ENCODE peak calls at places on chromosomes 1 and 21, in six cellular contexts. One of them, this sample, is unnamed.

GRCh38 chr1:227562037-227562436 is 1.3 kb upstream of the ZNF678 start:
- DNase-seq in endothelial cell of umbilical vein: no peak
- DNase-seq in heart left ventricle: no peak
- DNase-seq in CD8-positive, alpha-beta T cell: no peak
- DNase-seq in lung: no peak
- DNase-seq in astrocyte of the spinal cord: no peak
- DNase-seq in this sample: no peak

GRCh38 chr1:160768295-160768657 is 27.7 kb upstream of the LY9 start:
- DNase-seq in endothelial cell of umbilical vein: no peak
- DNase-seq in heart left ventricle: peak; percentile 77
- DNase-seq in CD8-positive, alpha-beta T cell: peak; percentile 78
- DNase-seq in lung: no peak
- DNase-seq in astrocyte of the spinal cord: no peak
- DNase-seq in this sample: no peak

GRCh38 chr1:69700770-69701169 is 133.0 kb downstream of the LRRC7 start:
- DNase-seq in endothelial cell of umbilical vein: peak; percentile 11
- DNase-seq in heart left ventricle: no peak
- DNase-seq in CD8-positive, alpha-beta T cell: no peak
- DNase-seq in lung: no peak
- DNase-seq in astrocyte of the spinal cord: peak; percentile 8
- DNase-seq in this sample: no peak

GRCh38 chr21:46369520-46370235 is 45.7 kb downstream of the PCNT start:
- DNase-seq in endothelial cell of umbilical vein: no peak
- DNase-seq in heart left ventricle: no peak
- DNase-seq in CD8-positive, alpha-beta T cell: no peak
- DNase-seq in lung: no peak
- DNase-seq in astrocyte of the spinal cord: no peak
- DNase-seq in this sample: no peak

GRCh38 chr1:53349369-53349705 is 21.5 kb upstream of the LRP8 start:
- DNase-seq in endothelial cell of umbilical vein: no peak
- DNase-seq in heart left ventricle: peak; percentile 18
- DNase-seq in CD8-positive, alpha-beta T cell: no peak
- DNase-seq in lung: no peak
- DNase-seq in astrocyte of the spinal cord: no peak
- DNase-seq in this sample: peak; percentile 43

GRCh38 chr21:43938751-43939442 is 73.2 kb upstream of the TRAPPC10 start:
- DNase-seq in endothelial cell of umbilical vein: peak; percentile 68
- DNase-seq in heart left ventricle: peak; percentile 91
- DNase-seq in CD8-positive, alpha-beta T cell: peak; percentile 88
- DNase-seq in lung: peak; percentile 78
- DNase-seq in astrocyte of the spinal cord: peak; percentile 51
- DNase-seq in this sample: peak; percentile 70

GRCh38 chr21:46182548-46183336 is 1.5 kb downstream of the SPATC1L start:
- DNase-seq in endothelial cell of umbilical vein: no peak
- DNase-seq in heart left ventricle: peak; percentile 67
- DNase-seq in CD8-positive, alpha-beta T cell: no peak
- DNase-seq in lung: no peak
- DNase-seq in astrocyte of the spinal cord: no peak
- DNase-seq in this sample: peak; percentile 85

GRCh38 chr1:216430744-216431143 is 7.5 kb upstream of the USH2A start:
- DNase-seq in endothelial cell of umbilical vein: no peak
- DNase-seq in heart left ventricle: no peak
- DNase-seq in CD8-positive, alpha-beta T cell: no peak
- DNase-seq in lung: no peak
- DNase-seq in astrocyte of the spinal cord: no peak
- DNase-seq in this sample: no peak

GRCh38 chr1:40928699-40929098 is 50.8 kb upstream of the CTPS1 start:
- DNase-seq in endothelial cell of umbilical vein: no peak
- DNase-seq in heart left ventricle: no peak
- DNase-seq in CD8-positive, alpha-beta T cell: no peak
- DNase-seq in lung: no peak
- DNase-seq in astrocyte of the spinal cord: no peak
- DNase-seq in this sample: no peak

GRCh38 chr1:41504126-41505035 is 19.9 kb upstream of the EDN2 start:
- DNase-seq in endothelial cell of umbilical vein: no peak
- DNase-seq in heart left ventricle: no peak
- DNase-seq in CD8-positive, alpha-beta T cell: no peak
- DNase-seq in lung: peak; percentile 52
- DNase-seq in astrocyte of the spinal cord: peak; percentile 55
- DNase-seq in this sample: no peak

GRCh38 chr1:32372149-32372756 is 9.9 kb downstream of the TSSK3 start:
- DNase-seq in endothelial cell of umbilical vein: no peak
- DNase-seq in heart left ventricle: no peak
- DNase-seq in CD8-positive, alpha-beta T cell: peak; percentile 27
- DNase-seq in lung: no peak
- DNase-seq in astrocyte of the spinal cord: no peak
- DNase-seq in this sample: no peak

GRCh38 chr1:247189981-247190798 is 18.4 kb upstream of the ZNF124 start:
- DNase-seq in endothelial cell of umbilical vein: no peak
- DNase-seq in heart left ventricle: no peak
- DNase-seq in CD8-positive, alpha-beta T cell: no peak
- DNase-seq in lung: no peak
- DNase-seq in astrocyte of the spinal cord: no peak
- DNase-seq in this sample: no peak

GRCh38 chr1:4689271-4689935 is 35.0 kb downstream of the AJAP1 start:
- DNase-seq in endothelial cell of umbilical vein: no peak
- DNase-seq in heart left ventricle: peak; percentile 14
- DNase-seq in CD8-positive, alpha-beta T cell: no peak
- DNase-seq in lung: no peak
- DNase-seq in astrocyte of the spinal cord: no peak
- DNase-seq in this sample: no peak

DNA sequence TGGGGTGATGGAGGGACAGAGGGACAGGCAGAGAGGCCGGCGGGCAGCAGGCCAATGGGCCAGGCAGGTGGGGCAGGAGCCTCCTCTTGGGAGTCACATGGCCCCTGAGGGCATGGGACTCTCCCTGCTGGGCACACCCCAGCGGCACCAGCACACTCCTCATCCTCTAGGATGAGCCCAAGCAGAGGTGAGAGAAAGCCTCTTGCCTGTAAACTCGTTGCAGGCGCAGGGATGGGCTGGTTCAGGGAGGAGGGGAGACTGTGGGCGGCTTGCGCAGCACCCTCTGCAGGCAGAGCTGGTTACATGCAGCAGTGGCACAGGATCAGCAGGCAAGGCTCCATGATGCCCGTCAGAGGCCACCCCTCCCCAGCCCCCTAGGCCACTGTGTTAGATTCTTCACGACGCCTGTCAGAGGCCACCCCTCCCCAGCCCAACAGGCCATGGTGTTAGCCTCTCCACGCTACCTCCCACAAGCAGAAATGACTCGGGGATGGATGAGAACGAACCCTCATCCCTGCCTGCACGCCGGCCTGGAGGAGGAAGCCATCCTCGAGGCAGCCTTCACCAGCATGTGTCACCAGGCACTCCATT is 209.7 kb upstream of the VAMP3 start:
- DNase-seq in endothelial cell of umbilical vein: no peak
- DNase-seq in heart left ventricle: no peak
- DNase-seq in CD8-positive, alpha-beta T cell: no peak
- DNase-seq in lung: no peak
- DNase-seq in astrocyte of the spinal cord: no peak
- DNase-seq in this sample: no peak
- TF ChIP-seq CTCF in endothelial cell of umbilical vein: peak; percentile 23
- TF ChIP-seq CTCF in heart left ventricle: no peak
- TF ChIP-seq CTCF in CD8-positive, alpha-beta T cell: no peak
- TF ChIP-seq CTCF in lung: no peak
- TF ChIP-seq CTCF in astrocyte of the spinal cord: peak; percentile 47
- TF ChIP-seq CTCF in this sample: no peak

GRCh38 chr1:205678286-205679111 is 1.8 kb downstream of the SLC45A3 start:
- DNase-seq in endothelial cell of umbilical vein: peak; percentile 87
- DNase-seq in heart left ventricle: peak; percentile 69
- DNase-seq in CD8-positive, alpha-beta T cell: no peak
- DNase-seq in lung: no peak
- DNase-seq in astrocyte of the spinal cord: no peak
- DNase-seq in this sample: no peak
- H3K4me3 ChIP-seq in endothelial cell of umbilical vein: peak overlapping the region; percentile 72
- H3K4me3 ChIP-seq in heart left ventricle: peak overlapping the region; percentile 76
- H3K4me3 ChIP-seq in CD8-positive, alpha-beta T cell: no peak overlapping the region
- H3K4me3 ChIP-seq in lung: no peak overlapping the region
- H3K4me3 ChIP-seq in astrocyte of the spinal cord: no peak overlapping the region
- H3K4me3 ChIP-seq in this sample: no peak overlapping the region

DNA sequence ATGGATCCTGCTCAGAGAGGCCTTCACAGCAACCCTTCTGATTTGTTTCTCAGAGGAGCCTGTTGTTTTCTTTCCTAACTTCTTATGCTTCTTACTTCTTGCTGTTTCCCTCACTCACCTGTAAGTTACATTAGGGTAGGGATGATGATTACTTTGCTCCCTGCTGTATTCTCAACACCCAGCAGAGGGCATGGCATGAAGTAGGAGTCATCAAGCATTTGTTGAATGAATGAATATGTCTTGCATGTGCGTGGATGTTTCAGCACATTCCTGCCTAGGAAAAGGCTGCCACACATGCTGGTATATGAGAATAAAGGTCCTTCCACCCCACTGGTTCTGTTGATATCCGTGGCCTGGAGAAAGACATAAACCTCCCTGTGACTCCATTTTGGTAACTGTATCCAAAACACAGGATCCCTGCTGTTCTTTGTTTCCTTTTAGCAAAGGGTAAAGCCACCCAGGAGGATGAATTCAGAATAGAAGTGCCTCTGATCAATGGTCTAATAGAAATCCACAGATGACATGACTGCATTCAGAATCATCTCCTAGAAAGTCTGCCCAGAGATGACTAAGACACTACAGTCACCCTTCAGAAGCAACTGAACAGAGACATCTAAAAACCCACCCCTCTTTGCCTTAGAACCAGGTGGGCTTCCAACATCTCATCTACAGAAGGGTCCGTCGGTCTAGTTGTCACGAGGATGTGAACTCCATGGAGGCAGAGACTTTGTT is 168.8 kb downstream of the ZSCAN20 start:
- DNase-seq in endothelial cell of umbilical vein: no peak
- DNase-seq in heart left ventricle: no peak
- DNase-seq in CD8-positive, alpha-beta T cell: no peak
- DNase-seq in lung: no peak
- DNase-seq in astrocyte of the spinal cord: peak; percentile 43
- DNase-seq in this sample: no peak
- TF ChIP-seq CTCF in endothelial cell of umbilical vein: no peak
- TF ChIP-seq CTCF in heart left ventricle: no peak
- TF ChIP-seq CTCF in CD8-positive, alpha-beta T cell: no peak
- TF ChIP-seq CTCF in lung: no peak
- TF ChIP-seq CTCF in astrocyte of the spinal cord: peak; percentile 68
- TF ChIP-seq CTCF in this sample: no peak

DNA sequence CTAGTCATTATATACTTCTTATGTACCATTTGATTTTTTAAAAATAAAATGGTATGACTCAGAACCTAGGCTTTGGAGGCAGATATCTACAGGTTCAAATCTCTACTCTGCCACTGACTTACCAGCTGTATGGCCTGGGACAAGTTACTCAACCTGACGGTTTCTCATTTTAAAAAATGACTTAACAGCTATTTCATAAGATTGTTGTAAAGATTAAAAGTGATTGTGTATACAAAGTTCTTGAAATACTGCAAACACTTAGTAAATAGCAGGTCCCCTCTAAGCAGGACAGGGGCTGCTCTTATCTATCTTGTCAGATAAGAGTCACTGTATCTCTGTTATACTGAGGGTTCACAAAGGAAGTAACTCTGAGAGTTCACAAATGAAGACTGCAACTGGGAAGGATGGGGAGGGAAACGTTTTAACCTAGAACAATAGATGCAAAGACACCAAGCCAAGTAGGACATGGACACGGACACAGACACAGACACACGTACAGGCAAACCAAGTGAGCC is 2.6 kb downstream of the BCAR3 start:
- DNase-seq in endothelial cell of umbilical vein: no peak
- DNase-seq in heart left ventricle: no peak
- DNase-seq in CD8-positive, alpha-beta T cell: no peak
- DNase-seq in lung: no peak
- DNase-seq in astrocyte of the spinal cord: no peak
- DNase-seq in this sample: no peak
- H3K4me3 ChIP-seq in endothelial cell of umbilical vein: peak overlapping the region; percentile 72
- H3K4me3 ChIP-seq in heart left ventricle: no peak overlapping the region
- H3K4me3 ChIP-seq in CD8-positive, alpha-beta T cell: no peak overlapping the region
- H3K4me3 ChIP-seq in lung: no peak overlapping the region
- H3K4me3 ChIP-seq in astrocyte of the spinal cord: peak overlapping the region; percentile 0
- H3K4me3 ChIP-seq in this sample: no peak overlapping the region

GRCh38 chr1:149927535-149928387 is at the start of gene SF3B4:
- DNase-seq in endothelial cell of umbilical vein: peak; percentile 94
- DNase-seq in heart left ventricle: peak; percentile 98
- DNase-seq in CD8-positive, alpha-beta T cell: peak; percentile 94
- DNase-seq in lung: peak; percentile 96
- DNase-seq in astrocyte of the spinal cord: peak; percentile 94
- DNase-seq in this sample: peak; percentile 99
- TF ChIP-seq CTCF in endothelial cell of umbilical vein: no peak
- TF ChIP-seq CTCF in heart left ventricle: no peak
- TF ChIP-seq CTCF in CD8-positive, alpha-beta T cell: no peak
- TF ChIP-seq CTCF in lung: no peak
- TF ChIP-seq CTCF in astrocyte of the spinal cord: no peak
- TF ChIP-seq CTCF in this sample: no peak

GRCh38 chr1:38563985-38564735 is 295.4 kb downstream of the RRAGC start:
- DNase-seq in endothelial cell of umbilical vein: no peak
- DNase-seq in heart left ventricle: no peak
- DNase-seq in CD8-positive, alpha-beta T cell: no peak
- DNase-seq in lung: no peak
- DNase-seq in astrocyte of the spinal cord: no peak
- DNase-seq in this sample: no peak

GRCh38 chr1:38559180-38559874 is 300.2 kb downstream of the RRAGC start:
- DNase-seq in endothelial cell of umbilical vein: no peak
- DNase-seq in heart left ventricle: peak; percentile 71
- DNase-seq in CD8-positive, alpha-beta T cell: peak; percentile 75
- DNase-seq in lung: peak; percentile 59
- DNase-seq in astrocyte of the spinal cord: no peak
- DNase-seq in this sample: peak; percentile 38

GRCh38 chr1:38558476-38559179 is 300.9 kb downstream of the RRAGC start:
- DNase-seq in endothelial cell of umbilical vein: no peak
- DNase-seq in heart left ventricle: no peak
- DNase-seq in CD8-positive, alpha-beta T cell: no peak
- DNase-seq in lung: no peak
- DNase-seq in astrocyte of the spinal cord: no peak
- DNase-seq in this sample: no peak

GRCh38 chr1:38561699-38562098 is 297.9 kb downstream of the RRAGC start:
- DNase-seq in endothelial cell of umbilical vein: no peak
- DNase-seq in heart left ventricle: no peak
- DNase-seq in CD8-positive, alpha-beta T cell: no peak
- DNase-seq in lung: no peak
- DNase-seq in astrocyte of the spinal cord: no peak
- DNase-seq in this sample: no peak

DNA sequence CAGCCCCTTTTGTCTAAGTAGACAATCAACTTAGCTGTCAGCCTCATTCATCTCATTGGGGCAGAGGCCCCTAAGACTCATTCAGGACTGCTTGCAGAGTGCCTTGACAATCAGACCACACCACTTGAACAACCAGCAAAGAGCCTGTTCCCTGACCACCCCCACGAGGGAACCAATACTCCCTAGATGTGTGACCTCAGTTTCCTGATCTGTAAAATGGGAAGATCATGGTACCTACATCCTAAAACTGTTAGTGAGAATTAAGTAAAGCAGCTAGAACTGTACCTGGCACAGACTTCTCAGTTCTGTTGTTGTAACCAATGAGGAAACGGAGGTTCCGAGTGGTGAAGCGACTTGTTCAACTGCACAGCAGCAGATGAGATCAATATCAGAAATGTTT is 298.5 kb downstream of the RRAGC start:
- DNase-seq in endothelial cell of umbilical vein: no peak
- DNase-seq in heart left ventricle: no peak
- DNase-seq in CD8-positive, alpha-beta T cell: no peak
- DNase-seq in lung: no peak
- DNase-seq in astrocyte of the spinal cord: no peak
- DNase-seq in this sample: no peak
- H3K4me3 ChIP-seq in endothelial cell of umbilical vein: no peak overlapping the region
- H3K4me3 ChIP-seq in heart left ventricle: no peak overlapping the region
- H3K4me3 ChIP-seq in CD8-positive, alpha-beta T cell: no peak overlapping the region
- H3K4me3 ChIP-seq in lung: no peak overlapping the region
- H3K4me3 ChIP-seq in astrocyte of the spinal cord: no peak overlapping the region
- H3K4me3 ChIP-seq in this sample: no peak overlapping the region